ENCODE peak calls at places on chromosomes 3 and 15, in eight cellular contexts. S, D, P, W, A, L, O and Z are unnamed samples. For H3K4me1, the result is how much of the 10 kb centered on the place peaks cover.

GRCh38 chr15:60673918-60674558 is 195.1 kb upstream of the ICE2 start:
- DNase-seq in L (peak), D (peak), S (no peak), P (peak), A (peak), O (peak), W (peak), Z (peak)

GRCh38 chr3:151816091-151816604 is 2.2 kb downstream of the AADAC start:
- DNase-seq in S (no peak), O (peak), D (peak), A (peak), L (peak), P (no peak), W (peak), Z (no peak)

GRCh38 chr3:54578417-54578816 is 349.4 kb downstream of the LRTM1 start:
- DNase-seq in W (no peak), D (peak), S (no peak), L (no peak), A (no peak), P (no peak), O (no peak), Z (no peak)

GRCh38 chr3:137692803-137693431 is 71.2 kb upstream of the SOX14 start:
- DNase-seq in W (no peak), D (peak), O (no peak), S (no peak), L (no peak), P (peak), A (no peak), Z (no peak)

GRCh38 chr3:49164983-49165720 is 979 bp downstream of the CCDC71 start:
- DNase-seq in P (no peak), S (no peak), D (peak), A (no peak), W (no peak), O (no peak), L (no peak), Z (no peak)

GRCh38 chr3:142086581-142087090 is 62.7 kb downstream of the TFDP2 start:
- DNase-seq in S (no peak), D (peak), A (no peak), P (no peak), W (no peak), L (no peak), O (peak), Z (no peak)

GRCh38 chr3:58580826-58581327 is 3.7 kb upstream of the FAM107A start:
- DNase-seq in O (no peak), A (no peak), L (no peak), S (no peak), W (no peak), P (no peak), D (no peak), Z (no peak)

GRCh38 chr3:123620338-123620737 is 35.5 kb upstream of the HACD2 start:
- DNase-seq in S (no peak), P (no peak), D (no peak), W (no peak), O (peak), A (peak), L (no peak), Z (no peak)

GRCh38 chr3:49723301-49723630 is 485 bp downstream of the GMPPB start:
- DNase-seq in L (peak), W (peak), S (peak), O (peak), D (peak), P (peak), A (peak), Z (peak)

GRCh38 chr15:85785887-85786777 is 8.6 kb downstream of the KLHL25 start:
- DNase-seq in O (peak), A (no peak), D (peak), W (no peak), S (no peak), L (peak), P (peak), Z (no peak)

GRCh38 chr3:79039192-79039591 is 728.6 kb downstream of the ROBO1 start:
- DNase-seq in O (no peak), D (peak), S (no peak), A (no peak), L (no peak), P (no peak), W (no peak), Z (no peak)

GRCh38 chr15:47663106-47663505 is 54.2 kb upstream of the SEMA6D start:
- DNase-seq in W (no peak), A (no peak), S (no peak), P (no peak), O (no peak), L (no peak), D (peak), Z (no peak)
- H3K4me3 ChIP-seq in W (no peak), A (no peak), S (no peak), P (no peak), O (no peak), L (no peak), D (no peak), Z (no peak)

GRCh38 chr15:78174398-78174797 is 25.2 kb downstream of the IDH3A start:
- DNase-seq in W (no peak), P (no peak), L (no peak), D (no peak), A (no peak), O (peak), S (no peak), Z (no peak)
- H3K4me1 ChIP-seq in W (under half), P (under half), L (under half), D (under half), A (under half), O (under half), S (under half), Z (under half)

GRCh38 chr3:134312873-134313838 is 61.1 kb downstream of the AMOTL2 start:
- DNase-seq in A (peak), D (peak), O (peak), L (peak), S (no peak), W (peak), P (no peak), Z (no peak)
- H3K4me3 ChIP-seq in A (peak), D (peak), O (peak), L (no peak), S (no peak), W (peak), P (peak), Z (no peak)

GRCh38 chr3:140699516-140700231 is 21.8 kb downstream of the TRIM42 start:
- DNase-seq in L (no peak), D (no peak), W (no peak), A (no peak), O (no peak), P (no peak), S (no peak), Z (no peak)
- H3K4me1 ChIP-seq in L (under half), D (under half), W (under half), A (under half), O (under half), P (under half), S (under half), Z (under half)

DNA sequence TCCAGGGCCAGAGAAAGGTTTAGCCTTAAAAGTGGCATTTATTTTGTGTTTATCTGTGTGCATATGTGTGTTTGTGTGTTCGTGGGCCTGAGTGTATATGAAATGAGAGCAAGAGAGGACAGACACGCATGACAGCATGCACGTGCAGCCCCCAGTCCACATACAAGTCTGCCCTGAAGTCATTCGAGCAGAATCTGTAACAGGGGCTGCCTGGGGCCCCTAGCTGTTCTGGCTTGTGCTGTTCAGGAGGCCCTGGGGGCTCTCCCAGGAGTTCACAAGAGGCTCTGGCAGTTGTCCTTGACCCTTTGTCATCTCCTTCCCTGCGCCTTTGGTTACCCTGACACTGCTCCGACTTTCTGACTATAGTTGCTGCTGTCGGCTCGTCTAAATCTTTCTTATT is 18.2 kb upstream of the TRAK1 start:
- DNase-seq in W (no peak), A (no peak), D (no peak), O (no peak), L (no peak), S (no peak), P (no peak), Z (no peak)
- H3K4me3 ChIP-seq in W (no peak), A (no peak), D (peak), O (no peak), L (no peak), S (no peak), P (no peak), Z (no peak)

DNA sequence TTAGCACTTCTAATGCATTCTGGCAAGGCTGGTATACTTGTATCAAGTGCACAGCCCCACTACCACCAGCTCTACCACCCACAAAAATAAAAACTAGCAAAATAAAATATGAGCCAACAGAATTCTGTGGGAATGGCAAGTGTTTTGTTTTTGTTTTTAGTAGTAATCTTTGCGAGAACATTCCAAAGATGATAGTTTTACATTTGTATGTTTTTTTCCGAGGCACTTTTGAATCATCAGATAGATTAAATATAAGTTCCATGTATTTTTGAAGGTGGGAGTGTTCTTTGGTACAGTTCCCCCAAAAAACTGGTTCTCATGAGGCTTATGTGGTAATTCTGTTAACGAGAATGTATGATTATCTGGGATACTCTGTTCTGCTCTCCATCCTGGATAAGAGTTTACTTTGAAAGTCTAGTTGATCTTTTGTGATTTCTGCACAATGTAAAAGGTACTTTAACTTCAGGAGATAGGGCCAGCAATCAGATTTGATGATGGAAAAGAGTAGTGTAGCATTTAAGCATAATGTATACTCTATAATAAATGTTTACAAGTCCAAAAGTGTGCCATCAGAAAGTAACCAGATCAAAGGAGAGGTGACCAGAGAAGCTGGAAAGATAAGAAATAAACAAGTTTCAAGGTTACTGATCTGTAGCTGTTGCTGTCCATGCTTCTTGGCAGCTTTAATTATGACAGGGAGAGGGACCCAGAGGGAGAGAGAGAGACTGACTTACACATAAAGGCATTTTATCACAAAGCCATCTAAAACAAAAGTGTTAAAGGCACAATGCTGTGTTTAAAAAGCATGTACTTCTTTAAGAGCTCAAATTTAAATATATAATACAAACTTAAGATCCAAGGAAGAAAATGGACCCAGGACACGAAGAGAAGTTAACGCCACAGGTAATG is 130.9 kb downstream of the PGPEP1L start:
- DNase-seq in W (no peak), D (peak), S (no peak), P (no peak), A (no peak), O (no peak), L (no peak), Z (no peak)
- H3K4me1 ChIP-seq in W (under half), D (half or more), S (under half), P (under half), A (under half), O (under half), L (under half), Z (under half)

DNA sequence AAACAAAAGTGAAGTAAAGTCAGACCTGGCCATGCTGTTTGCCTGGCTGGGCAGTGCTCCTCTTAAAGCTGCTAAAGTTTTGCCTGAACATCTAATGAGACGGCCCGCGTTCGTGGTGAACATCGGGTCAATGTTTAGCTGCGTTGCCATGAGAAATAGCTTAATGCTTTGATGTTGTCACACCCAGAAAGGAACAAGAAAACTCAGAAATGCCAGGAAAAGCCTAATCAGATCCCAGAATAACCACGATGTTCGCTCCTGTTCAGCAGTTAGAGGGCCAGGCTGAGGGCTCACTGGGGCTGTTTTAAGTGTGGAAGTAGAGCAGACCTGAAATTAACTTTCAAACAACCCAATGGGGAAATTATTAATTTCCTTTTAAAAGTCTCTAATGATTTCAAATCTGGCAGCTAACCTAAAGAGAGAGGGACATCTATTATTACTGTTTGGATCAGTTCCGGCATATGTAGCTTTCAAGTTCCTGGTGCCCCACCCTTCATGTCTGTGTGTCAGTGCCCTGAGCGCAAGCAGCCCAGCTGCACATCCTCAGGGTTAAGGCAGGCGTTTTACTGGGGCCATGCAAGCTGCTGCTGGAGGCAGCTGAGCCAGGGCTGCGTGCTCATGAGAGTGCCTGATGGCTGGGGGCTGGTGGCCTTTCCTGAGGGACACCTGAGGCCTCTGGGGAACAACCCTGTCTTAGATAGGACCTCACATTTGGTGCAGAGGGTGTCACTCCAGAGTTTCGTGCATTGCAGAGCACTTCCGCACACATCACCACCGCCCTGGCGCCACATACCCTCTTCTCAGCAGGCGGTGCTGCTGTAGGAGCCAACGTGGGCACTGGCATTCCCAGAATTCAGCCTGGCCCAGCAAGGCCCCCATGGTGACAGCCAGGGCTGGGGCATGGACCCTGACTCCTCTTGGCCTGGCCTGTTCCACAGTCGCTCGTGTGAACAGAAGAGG is 76.6 kb downstream of the LRRK1 start:
- DNase-seq in W (no peak), L (no peak), O (no peak), P (no peak), A (no peak), D (no peak), S (no peak), Z (no peak)
- H3K4me3 ChIP-seq in W (no peak), L (no peak), O (no peak), P (no peak), A (no peak), D (no peak), S (no peak), Z (no peak)